ENCODE peak calls at places on chromosomes 1 and 21, in four cellular contexts. Z, R, Y and N are unnamed samples.

GRCh38 chr21:35529141-35529863 is 480.2 kb upstream of the RUNX1 start:
- DNase-seq in Z (no peak), R (peak), Y (no peak), N (no peak)

GRCh38 chr1:107767156-107767582 is 197.8 kb downstream of the VAV3 start:
- DNase-seq in Z (no peak), R (no peak), Y (no peak), N (peak)

GRCh38 chr21:46604975-46605758 is at the start of gene S100B:
- DNase-seq in Z (no peak), R (no peak), Y (no peak), N (no peak)

GRCh38 chr1:34924759-34925555 is 4.5 kb downstream of the DLGAP3 start:
- DNase-seq in Z (peak), R (peak), Y (peak), N (no peak)

GRCh38 chr1:21933397-21934248 is 3.5 kb downstream of the HSPG2 start:
- DNase-seq in Z (no peak), R (no peak), Y (no peak), N (no peak)

GRCh38 chr1:193462629-193463320 is 276.4 kb upstream of the B3GALT2 start:
- DNase-seq in Z (no peak), R (no peak), Y (no peak), N (no peak)

GRCh38 chr1:88557044-88557443 is 127.0 kb upstream of the PKN2 start:
- DNase-seq in Z (no peak), R (no peak), Y (no peak), N (no peak)

GRCh38 chr1:16239972-16240491 is 3.0 kb upstream of the CPLANE2 start:
- DNase-seq in Z (no peak), R (no peak), Y (no peak), N (no peak)

GRCh38 chr1:111789666-111790316 is 34.1 kb downstream of the DDX20 start:
- DNase-seq in Z (no peak), R (no peak), Y (no peak), N (no peak)

GRCh38 chr1:10897321-10897980 is 101.0 kb upstream of the CASZ1 start:
- DNase-seq in Z (no peak), R (no peak), Y (no peak), N (no peak)

GRCh38 chr1:223462047-223462446 is 68.8 kb downstream of the CCDC185 start:
- DNase-seq in Z (no peak), R (no peak), Y (no peak), N (no peak)

GRCh38 chr1:33468559-33468958 is 3.9 kb upstream of the ZSCAN20 start:
- DNase-seq in Z (no peak), R (no peak), Y (no peak), N (no peak)

GRCh38 chr1:151711044-151711800 is 5.4 kb downstream of the CELF3 start:
- DNase-seq in Z (no peak), R (no peak), Y (no peak), N (no peak)

GRCh38 chr1:66351474-66351873 is 182.5 kb upstream of the SGIP1 start:
- DNase-seq in Z (no peak), R (no peak), Y (no peak), N (no peak)

GRCh38 chr1:147560756-147561472 is 19.6 kb downstream of the BCL9 start:
- DNase-seq in Z (no peak), R (no peak), Y (no peak), N (no peak)

GRCh38 chr1:72023063-72023647 is 259.2 kb downstream of the NEGR1 start:
- DNase-seq in Z (no peak), R (no peak), Y (no peak), N (no peak)

GRCh38 chr1:147201276-147201675 is 23.9 kb downstream of the FMO5 start:
- DNase-seq in Z (no peak), R (no peak), Y (no peak), N (no peak)

GRCh38 chr1:7669559-7670208 is 101.4 kb upstream of the VAMP3 start:
- DNase-seq in Z (peak), R (peak), Y (peak), N (no peak)

GRCh38 chr1:21294266-21295058 is 4.2 kb upstream of the ECE1 start:
- DNase-seq in Z (peak), R (peak), Y (no peak), N (no peak)